ENCODE peak calls at places on chromosomes 11 and 22, in four cellular contexts. One of them, this sample, is unnamed.

GRCh38 chr11:110279881-110280280 is 16.5 kb downstream of the RDX start:
- DNase-seq in anterior cingulate cortex: no peak
- DNase-seq in mucosa of gallbladder: no peak
- DNase-seq in aorta: no peak
- DNase-seq in this sample: no peak

GRCh38 chr22:47605886-47606285 is 843.4 kb downstream of the TBC1D22A start:
- DNase-seq in anterior cingulate cortex: no peak
- DNase-seq in mucosa of gallbladder: no peak
- DNase-seq in aorta: no peak
- DNase-seq in this sample: no peak

GRCh38 chr11:47724041-47724729 is 9.0 kb upstream of the AGBL2 start:
- DNase-seq in anterior cingulate cortex: no peak
- DNase-seq in mucosa of gallbladder: no peak
- DNase-seq in aorta: peak
- DNase-seq in this sample: peak

GRCh38 chr11:36313073-36313472 is 17.0 kb downstream of the PRR5L start:
- DNase-seq in anterior cingulate cortex: no peak
- DNase-seq in mucosa of gallbladder: no peak
- DNase-seq in aorta: no peak
- DNase-seq in this sample: no peak

GRCh38 chr22:44918166-44918924 is 91.5 kb downstream of the PHF21B start:
- DNase-seq in anterior cingulate cortex: no peak
- DNase-seq in mucosa of gallbladder: no peak
- DNase-seq in aorta: peak
- DNase-seq in this sample: no peak

GRCh38 chr11:46916669-46917108 is 1.7 kb downstream of the LRP4 start:
- DNase-seq in anterior cingulate cortex: peak
- DNase-seq in mucosa of gallbladder: no peak
- DNase-seq in aorta: peak
- DNase-seq in this sample: peak

GRCh38 chr11:78841451-78842060 is 266.9 kb upstream of the NARS2 start:
- DNase-seq in anterior cingulate cortex: no peak
- DNase-seq in mucosa of gallbladder: no peak
- DNase-seq in aorta: no peak
- DNase-seq in this sample: no peak

GRCh38 chr22:36010090-36010489 is 18.5 kb downstream of the RBFOX2 start:
- DNase-seq in anterior cingulate cortex: no peak
- DNase-seq in mucosa of gallbladder: no peak
- DNase-seq in aorta: no peak
- DNase-seq in this sample: no peak

GRCh38 chr11:116750070-116750718 is 22.6 kb downstream of the BUD13 start:
- DNase-seq in anterior cingulate cortex: no peak
- DNase-seq in mucosa of gallbladder: no peak
- DNase-seq in aorta: no peak
- DNase-seq in this sample: no peak

GRCh38 chr22:38843716-38844660 is at the start of gene NPTXR:
- DNase-seq in anterior cingulate cortex: peak
- DNase-seq in mucosa of gallbladder: peak
- DNase-seq in aorta: peak
- DNase-seq in this sample: no peak

GRCh38 chr11:110712643-110713468 is 619 bp upstream of the ARHGAP20 start:
- DNase-seq in anterior cingulate cortex: peak
- DNase-seq in mucosa of gallbladder: peak
- DNase-seq in aorta: peak
- DNase-seq in this sample: peak